ENCODE peak calls at places on chromosomes 7 and 10, in ten cellular contexts. Y is PC-9, G is hypothalamus, D is astrocyte of the spinal cord, W is GM10248, N is NCI-H187, P is HFF-Myc, S is breast epithelium, E is GM18507, O is T-helper 9 cell. M is an unnamed sample.

GRCh38 chr7:6205921-6206660 is 66.3 kb downstream of the CYTH3 start:
- DNase-seq in Y (no peak), G (no peak), D (peak; percentile 30), W (no peak), N (no peak), P (peak; percentile 36), S (no peak), E (no peak), O (no peak), M (no peak)

GRCh38 chr7:153886506-153887391 is 165.4 kb upstream of the DPP6 start:
- DNase-seq in Y (no peak), G (no peak), D (peak; percentile 0), W (no peak), N (no peak), P (no peak), S (no peak), E (no peak), O (no peak), M (no peak)

GRCh38 chr7:137691566-137691965 is 155.2 kb downstream of the DGKI start:
- DNase-seq in Y (no peak), G (no peak), D (no peak), W (no peak), N (no peak), P (no peak), S (no peak), E (no peak), O (no peak), M (no peak)

GRCh38 chr7:45927724-45928123 is 6.7 kb upstream of the IGFBP3 start:
- DNase-seq in Y (no peak), G (no peak), D (no peak), W (no peak), N (no peak), P (no peak), S (no peak), E (no peak), O (no peak), M (no peak)

GRCh38 chr10:12428447-12429135 is 79.2 kb downstream of the CAMK1D start:
- DNase-seq in Y (no peak), G (no peak), D (no peak), W (no peak), N (no peak), P (no peak), S (no peak), E (no peak), O (no peak), M (no peak)

GRCh38 chr10:80598084-80598798 is 60.5 kb downstream of the SH2D4B start:
- DNase-seq in Y (no peak), G (no peak), D (no peak), W (peak; percentile 42), N (no peak), P (no peak), S (no peak), E (no peak), O (no peak), M (no peak)

GRCh38 chr7:40680657-40681056 is 545.9 kb downstream of the SUGCT start:
- DNase-seq in Y (no peak), G (no peak), D (peak; percentile 32), W (no peak), N (no peak), P (no peak), S (no peak), E (no peak), O (no peak), M (no peak)

GRCh38 chr10:124946945-124947344 is 5.0 kb downstream of the ZRANB1 start:
- DNase-seq in Y (peak; percentile 50), G (no peak), D (no peak), W (no peak), N (no peak), P (no peak), S (no peak), E (no peak), O (no peak), M (no peak)

GRCh38 chr7:74176555-74176954 is 2.4 kb downstream of the EIF4H start:
- DNase-seq in Y (no peak), G (no peak), D (no peak), W (no peak), N (no peak), P (no peak), S (no peak), E (no peak), O (no peak), M (no peak)

GRCh38 chr7:94698275-94698674 is 42.3 kb upstream of the SGCE start:
- DNase-seq in Y (peak; percentile 60), G (no peak), D (peak; percentile 90), W (no peak), N (no peak), P (peak; percentile 65), S (no peak), E (no peak), O (no peak), M (no peak)

GRCh38 chr7:23918856-23919255 is 208.8 kb downstream of the STK31 start:
- DNase-seq in Y (peak; percentile 57), G (no peak), D (peak; percentile 74), W (no peak), N (no peak), P (no peak), S (no peak), E (no peak), O (no peak), M (no peak)

GRCh38 chr10:120641695-120642094 is 184.7 kb downstream of the PLPP4 start:
- DNase-seq in Y (no peak), G (no peak), D (no peak), W (no peak), N (no peak), P (no peak), S (no peak), E (no peak), O (no peak), M (no peak)

GRCh38 chr7:120709931-120710330 is 148.0 kb downstream of the TSPAN12 start:
- DNase-seq in Y (no peak), G (no peak), D (no peak), W (no peak), N (no peak), P (no peak), S (no peak), E (no peak), O (no peak), M (no peak)

GRCh38 chr10:71589617-71590551 is 129.7 kb downstream of the C10orf105 start:
- DNase-seq in Y (no peak), G (no peak), D (no peak), W (no peak), N (no peak), P (no peak), S (no peak), E (no peak), O (no peak), M (no peak)

GRCh38 chr7:110786576-110786975 is 304.4 kb upstream of the LRRN3 start:
- DNase-seq in Y (no peak), G (no peak), D (no peak), W (no peak), N (no peak), P (no peak), S (no peak), E (no peak), O (no peak), M (no peak)

GRCh38 chr10:58662314-58662713 is 149.6 kb downstream of the BICC1 start:
- DNase-seq in Y (peak; percentile 73), G (no peak), D (peak; percentile 91), W (no peak), N (no peak), P (no peak), S (no peak), E (no peak), O (no peak), M (no peak)

GRCh38 chr10:55063817-55064216 is 262.8 kb upstream of the PCDH15 start:
- DNase-seq in Y (no peak), G (no peak), D (no peak), W (no peak), N (no peak), P (no peak), S (no peak), E (no peak), O (no peak), M (no peak)

GRCh38 chr7:130108809-130109208 is 38.5 kb downstream of the KLHDC10 start:
- DNase-seq in Y (no peak), G (no peak), D (no peak), W (no peak), N (no peak), P (no peak), S (no peak), E (no peak), O (no peak), M (no peak)

GRCh38 chr10:24790599-24790998 is 66.9 kb upstream of the ARHGAP21 start:
- DNase-seq in Y (no peak), G (peak; percentile 10), D (no peak), W (no peak), N (no peak), P (no peak), S (no peak), E (no peak), O (no peak), M (no peak)

GRCh38 chr7:138556771-138557484 is 96.9 kb downstream of the TRIM24 start:
- DNase-seq in Y (no peak), G (no peak), D (no peak), W (no peak), N (no peak), P (no peak), S (no peak), E (no peak), O (no peak), M (no peak)

GRCh38 chr7:130268463-130269317 is 2.0 kb downstream of the CPA2 start:
- DNase-seq in Y (no peak), G (no peak), D (no peak), W (no peak), N (no peak), P (no peak), S (no peak), E (no peak), O (no peak), M (no peak)

GRCh38 chr10:79148452-79149344 is 79.9 kb downstream of the ZMIZ1 start:
- DNase-seq in Y (peak; percentile 88), G (no peak), D (peak; percentile 50), W (no peak), N (no peak), P (no peak), S (no peak), E (no peak), O (no peak), M (no peak)

GRCh38 chr10:77877461-77878344 is 48.9 kb downstream of the DLG5 start:
- DNase-seq in Y (no peak), G (no peak), D (peak; percentile 76), W (peak; percentile 55), N (no peak), P (no peak), S (peak; percentile 64), E (peak; percentile 25), O (peak; percentile 3), M (peak; percentile 35)

GRCh38 chr7:129845178-129845971 is 107.4 kb downstream of the UBE2H start:
- DNase-seq in Y (peak; percentile 69), G (no peak), D (peak; percentile 81), W (no peak), N (no peak), P (peak; percentile 75), S (no peak), E (no peak), O (no peak), M (no peak)

GRCh38 chr7:42285383-42285824 is 48.4 kb upstream of the GLI3 start:
- DNase-seq in Y (no peak), G (no peak), D (no peak), W (no peak), N (no peak), P (no peak), S (no peak), E (no peak), O (no peak), M (no peak)

GRCh38 chr7:42753322-42753721 is 158.5 kb downstream of the C7orf25 start:
- DNase-seq in Y (no peak), G (no peak), D (no peak), W (no peak), N (no peak), P (no peak), S (no peak), E (no peak), O (no peak), M (no peak)

GRCh38 chr7:88357295-88357694 is 50.6 kb upstream of the STEAP4 start:
- DNase-seq in Y (peak; percentile 47), G (no peak), D (no peak), W (no peak), N (no peak), P (no peak), S (no peak), E (no peak), O (no peak), M (no peak)

GRCh38 chr7:116979430-116979829 is 26.1 kb downstream of the ST7 start:
- DNase-seq in Y (no peak), G (no peak), D (no peak), W (no peak), N (no peak), P (no peak), S (no peak), E (no peak), O (no peak), M (no peak)